ENCODE peak calls at places on chromosome 22, in eight cellular contexts. K is ecto neural progenitor cell; G is activated T-cell treated with anti-CD3 and anti-CD28 coated beads, Interleukin-2, amount 50 U/mL, for 72 hours; B is neural crest cell; D is HTR-8/SVneo; S is CD4-positive, alpha-beta T cell; T is right atrium auricular region; J is EL. C is an unnamed sample.

GRCh38 chr22:22576244-22576988 is 17.4 kb upstream of the PRAME start:
- DNase-seq in K (peak), G (peak), B (peak), D (peak), S (no peak), T (no peak), J (peak), C (peak)

GRCh38 chr22:32355760-32356159 is 1.9 kb upstream of the RFPL3 start:
- DNase-seq in K (no peak), G (no peak), B (no peak), D (no peak), S (no peak), T (no peak), J (no peak), C (peak)

GRCh38 chr22:39175127-39176066 is 22.9 kb upstream of the CBX7 start:
- DNase-seq in K (peak), G (no peak), B (no peak), D (no peak), S (no peak), T (no peak), J (peak), C (no peak)

GRCh38 chr22:27990879-27991278 is 71.8 kb upstream of the PITPNB start:
- DNase-seq in K (peak), G (no peak), B (peak), D (peak), S (no peak), T (peak), J (no peak), C (peak)

GRCh38 chr22:17748555-17749353 is 25.5 kb downstream of the BID start:
- DNase-seq in K (peak), G (no peak), B (peak), D (no peak), S (no peak), T (no peak), J (no peak), C (no peak)

GRCh38 chr22:47190276-47190956 is 428.0 kb downstream of the TBC1D22A start:
- DNase-seq in K (peak), G (no peak), B (no peak), D (no peak), S (no peak), T (no peak), J (no peak), C (no peak)

GRCh38 chr22:42412744-42413220 is 19.4 kb downstream of the NFAM1 start:
- DNase-seq in K (peak), G (no peak), B (peak), D (no peak), S (no peak), T (no peak), J (no peak), C (no peak)

GRCh38 chr22:44571566-44572413 is 73.8 kb upstream of the RTL6 start:
- DNase-seq in K (no peak), G (no peak), B (no peak), D (no peak), S (no peak), T (no peak), J (no peak), C (no peak)

GRCh38 chr22:25375683-25376082 is 156.2 kb downstream of the CRYBB2 start:
- DNase-seq in K (no peak), G (no peak), B (no peak), D (no peak), S (no peak), T (no peak), J (no peak), C (no peak)

GRCh38 chr22:17896552-17896951 is 122.3 kb upstream of the BID start:
- DNase-seq in K (peak), G (no peak), B (no peak), D (no peak), S (no peak), T (no peak), J (no peak), C (no peak)

GRCh38 chr22:50318698-50319411 is 8.0 kb downstream of the DENND6B start:
- DNase-seq in K (no peak), G (no peak), B (no peak), D (no peak), S (no peak), T (no peak), J (no peak), C (no peak)

GRCh38 chr22:19767427-19768380 is 7.1 kb downstream of the TBX1 start:
- DNase-seq in K (no peak), G (no peak), B (no peak), D (no peak), S (no peak), T (no peak), J (no peak), C (no peak)

GRCh38 chr22:45212306-45212709 is 28.4 kb downstream of the KIAA0930 start:
- DNase-seq in K (no peak), G (no peak), B (no peak), D (peak), S (no peak), T (peak), J (peak), C (no peak)

GRCh38 chr22:30182365-30182764 is 64.2 kb downstream of the LIF start:
- DNase-seq in K (no peak), G (no peak), B (no peak), D (no peak), S (no peak), T (no peak), J (no peak), C (no peak)

C was measured in RKO.